ENCODE peak calls at places on chromosomes 2 and 18, in six cellular contexts. Z is uterus, O is heart left ventricle, W is ovary, Q is GM12878, F is prostate gland. T is an unnamed sample.

GRCh38 chr2:5803547-5803946 is 111.4 kb downstream of the SOX11 start:
- DNase-seq in W (no peak), Q (no peak), Z (no peak), O (no peak), F (no peak), T (no peak)

GRCh38 chr2:190579058-190579410 is 44.5 kb upstream of the NEMP2 start:
- DNase-seq in F (no peak), W (no peak), Q (no peak), O (no peak), Z (no peak), T (no peak)

GRCh38 chr18:13500227-13500865 is 226.0 kb downstream of the FAM210A start:
- DNase-seq in O (peak), W (no peak), F (peak), Z (no peak), Q (no peak), T (no peak)

GRCh38 chr18:24488824-24489493 is 28.5 kb downstream of the HRH4 start:
- DNase-seq in F (no peak), Z (no peak), O (no peak), Q (peak), W (no peak), T (no peak)

GRCh38 chr2:174593574-174594203 is 3.9 kb downstream of the WIPF1 start:
- DNase-seq in Z (no peak), W (no peak), F (no peak), O (no peak), Q (peak), T (no peak)

GRCh38 chr2:196234672-196235071 is 63.3 kb upstream of the STK17B start:
- DNase-seq in Q (peak), F (no peak), W (no peak), O (no peak), Z (no peak), T (no peak)

GRCh38 chr18:31819106-31819924 is 58.6 kb upstream of the SLC25A52 start:
- DNase-seq in Q (no peak), W (no peak), F (peak), Z (no peak), O (no peak), T (no peak)

GRCh38 chr2:11568436-11568835 is 34.6 kb downstream of the GREB1 start:
- DNase-seq in Q (no peak), O (no peak), Z (peak), F (no peak), W (peak), T (no peak)

GRCh38 chr2:20611077-20611843 is 39.6 kb downstream of the HS1BP3 start:
- DNase-seq in Z (peak), F (no peak), Q (no peak), W (peak), O (peak), T (peak)

GRCh38 chr2:41912337-41912736 is 135.5 kb upstream of the PKDCC start:
- DNase-seq in W (no peak), O (no peak), F (no peak), Z (peak), Q (no peak), T (peak)

GRCh38 chr2:164514491-164514890 is 106.8 kb downstream of the GRB14 start:
- DNase-seq in W (no peak), Q (no peak), O (no peak), Z (no peak), F (no peak), T (no peak)

GRCh38 chr2:30230855-30231725 is at the start of gene LBH:
- DNase-seq in W (peak), F (peak), Z (peak), O (peak), Q (peak), T (peak)

GRCh38 chr2:72919414-72920316 is 2.3 kb downstream of the EMX1 start:
- DNase-seq in F (no peak), O (no peak), W (no peak), Q (no peak), Z (no peak), T (peak)

GRCh38 chr2:98730053-98730850 is 680 bp downstream of the MGAT4A start:
- DNase-seq in Q (no peak), W (no peak), Z (peak), F (peak), O (peak), T (peak)

GRCh38 chr2:16316456-16317210 is 349.0 kb downstream of the CYRIA start:
- DNase-seq in Q (no peak), W (no peak), F (no peak), Z (no peak), O (no peak), T (no peak)

GRCh38 chr2:140905078-140905781 is 1225.6 kb downstream of the LRP1B start:
- DNase-seq in O (no peak), Q (no peak), W (no peak), Z (no peak), F (no peak), T (no peak)
- H3K27ac ChIP-seq in O (no peak), Q (no peak), W (no peak), Z (no peak), F (no peak), T (no peak)

DNA sequence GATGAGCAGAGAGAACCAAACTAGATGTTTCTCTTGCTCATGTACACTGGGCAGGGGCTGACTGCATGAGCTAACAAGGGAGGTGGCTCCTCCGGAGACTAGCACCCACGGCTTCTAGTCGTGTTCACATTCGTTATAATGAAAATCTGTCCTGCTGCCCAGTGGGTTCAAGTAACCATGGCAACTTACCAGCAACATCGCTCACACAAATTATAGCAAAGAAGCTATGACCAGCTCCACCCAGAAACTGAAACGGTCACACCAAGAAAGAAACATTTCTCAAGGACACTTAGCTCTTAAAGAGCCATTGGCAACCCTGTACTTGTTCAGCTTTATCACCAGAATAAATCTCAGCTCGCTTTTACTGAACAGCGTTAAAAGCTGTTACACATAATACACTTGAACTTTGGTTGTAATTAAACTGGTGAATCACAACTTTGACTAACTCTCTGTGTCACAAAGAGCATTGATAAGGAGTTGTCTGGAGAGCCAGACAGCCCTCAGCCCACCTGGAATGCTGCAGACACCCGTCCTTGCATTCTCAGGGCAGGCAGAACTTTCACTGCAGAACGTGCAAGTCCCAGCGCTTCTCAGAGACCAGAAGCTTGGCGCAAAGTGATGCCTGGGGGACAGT is 141.2 kb downstream of the PID1 start:
- DNase-seq in Q (no peak), Z (no peak), W (no peak), F (no peak), O (peak), T (no peak)
- TF ChIP-seq POLR2A in Q (no peak), Z (no peak), W (no peak), F (no peak), O (no peak), T (no peak)

DNA sequence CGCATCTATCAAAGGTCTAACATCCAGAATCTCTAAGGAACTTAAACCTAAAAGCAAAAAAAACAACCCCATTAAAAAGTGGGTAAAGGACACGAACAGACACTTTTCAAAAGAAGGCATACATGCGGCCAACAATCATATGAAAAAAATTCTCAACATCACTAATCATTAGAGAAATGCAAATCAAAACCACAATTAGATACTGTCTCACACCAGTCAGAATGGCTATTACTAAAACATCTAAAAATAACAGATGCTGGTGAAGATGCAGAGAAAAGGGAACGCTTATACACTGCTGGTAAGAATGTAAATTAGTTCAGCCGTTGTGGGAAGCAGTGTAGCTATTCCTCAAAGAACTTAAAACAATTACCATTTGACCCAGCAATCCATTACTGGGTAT is 38.0 kb downstream of the PPP3R1 start:
- DNase-seq in F (no peak), Z (no peak), Q (peak), W (no peak), O (no peak), T (no peak)
- TF ChIP-seq CTCF in F (no peak), Z (no peak), Q (no peak), W (no peak), O (no peak), T (no peak)

GRCh38 chr18:58785870-58786269 is 78.8 kb upstream of the ZNF532 start:
- DNase-seq in F (peak), Z (no peak), Q (no peak), O (no peak), W (no peak), T (no peak)
- H3K27ac ChIP-seq in F (peak), Z (peak), Q (no peak), O (no peak), W (no peak), T (peak)

T was measured in body of pancreas.